ENCODE peak calls at places on chromosomes 2 and 18, in five cellular contexts. B, Z, N, X and H are unnamed samples.

GRCh38 chr18:28588884-28589549 is 412.1 kb upstream of the CDH2 start:
- DNase-seq in Z (no peak), B (no peak), X (peak; percentile 9), N (peak; percentile 18), H (no peak)

GRCh38 chr18:23547806-23548205 is 38.5 kb downstream of the NPC1 start:
- DNase-seq in B (no peak), X (peak; percentile 59), Z (no peak), N (no peak), H (no peak)

GRCh38 chr2:218860950-218861381 is 1.4 kb downstream of the WNT6 start:
- DNase-seq in B (peak; percentile 93), X (peak; percentile 40), N (peak; percentile 37), Z (peak; percentile 82), H (peak; percentile 94)

GRCh38 chr2:219448099-219448775 is 13.6 kb downstream of the SPEG start:
- DNase-seq in Z (no peak), B (peak; percentile 43), X (no peak), N (no peak), H (peak; percentile 67)

GRCh38 chr2:1743396-1744150 is 742 bp downstream of the PXDN start:
- DNase-seq in B (no peak), Z (no peak), N (peak; percentile 56), X (peak; percentile 66), H (peak; percentile 71)

GRCh38 chr2:129849559-129850160 is 129.8 kb upstream of the RAB6C start:
- DNase-seq in N (peak; percentile 78), X (peak; percentile 78), Z (no peak), B (peak; percentile 73), H (peak; percentile 67)

GRCh38 chr2:71788186-71788525 is 334.8 kb downstream of the DYSF start:
- DNase-seq in X (no peak), Z (no peak), N (no peak), B (no peak), H (no peak)

GRCh38 chr2:63788070-63788469 is 53.6 kb upstream of the UGP2 start:
- DNase-seq in Z (no peak), N (peak; percentile 83), B (no peak), X (peak; percentile 84), H (no peak)

GRCh38 chr2:126885701-126886121 is 13.0 kb upstream of the TEX51 start:
- DNase-seq in N (peak; percentile 28), B (no peak), Z (no peak), X (no peak), H (no peak)

GRCh38 chr2:146305164-146305563 is 1539.7 kb upstream of the ACVR2A start:
- DNase-seq in N (no peak), X (no peak), B (no peak), Z (no peak), H (no peak)

GRCh38 chr2:42289222-42289621 is 71.8 kb downstream of the COX7A2L start:
- DNase-seq in N (no peak), Z (no peak), X (no peak), B (no peak), H (no peak)

GRCh38 chr18:55115606-55116005 is 156.3 kb upstream of the CCDC68 start:
- DNase-seq in N (peak; percentile 32), Z (no peak), X (no peak), B (no peak), H (no peak)

GRCh38 chr2:189293164-189293563 is 113.6 kb upstream of the COL5A2 start:
- DNase-seq in Z (no peak), X (peak; percentile 94), B (no peak), N (peak; percentile 85), H (no peak)

GRCh38 chr18:48844271-48844670 is 106.5 kb downstream of the SMAD7 start:
- DNase-seq in Z (no peak), N (no peak), X (no peak), B (no peak), H (no peak)

GRCh38 chr2:217064234-217065103 is 204.6 kb upstream of the TNP1 start:
- DNase-seq in Z (peak; percentile 13), N (no peak), B (peak; percentile 69), X (peak; percentile 70), H (peak; percentile 74)

GRCh38 chr2:122748552-122749011 is 993.1 kb downstream of the TSN start:
- DNase-seq in B (no peak), X (peak; percentile 75), N (no peak), Z (peak; percentile 3), H (peak; percentile 73)

GRCh38 chr2:235860846-235861245 is 307.3 kb downstream of the GBX2 start:
- DNase-seq in X (no peak), Z (no peak), N (peak; percentile 10), B (no peak), H (no peak)

GRCh38 chr2:204260162-204260877 is 285.0 kb upstream of the PARD3B start:
- DNase-seq in B (peak; percentile 85), X (peak; percentile 84), Z (peak; percentile 57), N (peak; percentile 74), H (peak; percentile 92)

GRCh38 chr2:52895726-52896340 is 871.8 kb upstream of the CHAC2 start:
- DNase-seq in Z (no peak), N (no peak), X (no peak), B (no peak), H (no peak)

GRCh38 chr18:76075777-76076176 is 419.3 kb downstream of the ZNF516 start:
- DNase-seq in Z (no peak), N (no peak), B (no peak), X (no peak), H (peak; percentile 39)

DNA sequence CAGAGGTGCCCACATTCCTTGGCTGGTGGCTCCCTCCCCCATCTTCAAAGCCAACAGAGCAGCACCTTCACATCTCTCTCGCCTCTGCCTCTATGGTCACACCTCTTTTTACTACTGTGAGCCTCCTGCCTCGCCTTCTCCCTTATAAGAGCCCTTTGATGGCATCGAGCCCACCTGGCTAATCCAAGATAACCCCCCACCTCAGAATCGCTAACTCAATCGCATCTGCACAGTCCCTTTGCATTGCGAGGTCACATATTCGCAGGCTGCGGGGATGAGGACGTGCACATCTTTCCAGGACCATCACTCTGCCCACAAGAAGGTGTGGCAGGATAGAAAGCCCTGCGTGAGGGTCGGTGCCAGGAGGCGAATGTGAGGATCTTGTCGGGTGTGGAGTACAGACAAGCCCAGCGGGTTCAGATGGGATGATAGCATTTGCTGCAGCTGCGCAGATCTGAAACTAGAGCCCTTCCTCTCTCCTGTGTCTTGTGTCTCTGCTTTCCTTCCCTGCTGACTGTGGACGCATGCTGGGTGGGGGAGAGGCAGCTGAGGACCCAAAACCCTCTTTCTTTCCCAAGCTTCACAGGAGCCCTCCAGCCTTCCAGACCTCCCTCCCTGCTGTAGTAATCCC is 148.3 kb upstream of the HDAC4 start:
- DNase-seq in N (no peak), B (no peak), X (no peak), Z (no peak), H (no peak)
- H3K23ac ChIP-seq in N (no peak overlapping the region), B (no peak overlapping the region), X (no peak overlapping the region), Z (no peak overlapping the region), H (no peak overlapping the region)

GRCh38 chr2:20164734-20165242 is 60.1 kb downstream of the SDC1 start:
- DNase-seq in N (peak; percentile 45), Z (no peak), X (peak; percentile 22), B (no peak), H (no peak)

GRCh38 chr2:20168048-20168726 is 56.7 kb downstream of the SDC1 start:
- DNase-seq in B (no peak), Z (no peak), X (no peak), N (no peak), H (no peak)

GRCh38 chr2:20167356-20167755 is 57.6 kb downstream of the SDC1 start:
- DNase-seq in N (no peak), X (no peak), B (no peak), Z (no peak), H (no peak)

GRCh38 chr2:20164061-20164733 is 60.7 kb downstream of the SDC1 start:
- DNase-seq in Z (no peak), X (peak; percentile 37), N (no peak), B (no peak), H (peak; percentile 69)

GRCh38 chr2:20165677-20166509 is 59.0 kb downstream of the SDC1 start:
- DNase-seq in Z (no peak), X (no peak), B (no peak), N (no peak), H (no peak)
- H3K23ac ChIP-seq in Z (peak overlapping the region; percentile 75), X (peak overlapping the region; percentile 2), B (no peak overlapping the region), N (peak overlapping the region; percentile 68), H (no peak overlapping the region)

GRCh38 chr2:627926-628560 is 49.2 kb downstream of the TMEM18 start:
- DNase-seq in B (no peak), X (no peak), N (no peak), Z (no peak), H (no peak)

GRCh38 chr2:627340-627709 is 49.9 kb downstream of the TMEM18 start:
- DNase-seq in Z (no peak), N (no peak), B (no peak), X (no peak), H (no peak)

GRCh38 chr2:629961-630360 is 47.2 kb downstream of the TMEM18 start:
- DNase-seq in B (no peak), X (no peak), N (no peak), Z (no peak), H (no peak)

GRCh38 chr2:626491-627339 is 50.5 kb downstream of the TMEM18 start:
- DNase-seq in B (no peak), X (no peak), Z (no peak), N (no peak), H (no peak)

DNA sequence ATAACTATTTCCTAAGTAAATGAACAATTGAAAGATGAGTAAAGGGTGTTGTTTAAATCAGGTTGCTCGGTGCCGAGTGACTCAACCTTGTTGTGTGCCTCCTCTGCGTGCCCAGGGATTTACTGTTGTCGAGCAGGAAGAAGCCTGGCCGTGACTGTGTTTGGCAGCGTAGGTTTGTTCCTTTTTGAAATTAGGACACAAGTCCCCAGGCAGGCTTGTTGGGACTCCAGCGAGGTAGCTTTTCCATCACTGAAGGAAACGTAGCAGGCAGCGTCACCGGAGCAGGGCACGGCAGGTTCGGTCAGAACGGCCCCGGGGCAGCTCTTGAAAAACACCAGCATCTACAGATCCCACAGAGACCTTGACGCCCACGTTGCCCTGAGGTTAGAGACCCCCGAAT is 48.6 kb downstream of the TMEM18 start:
- DNase-seq in N (no peak), B (no peak), X (no peak), Z (no peak), H (no peak)
- H3K23ac ChIP-seq in N (no peak overlapping the region), B (no peak overlapping the region), X (no peak overlapping the region), Z (no peak overlapping the region), H (no peak overlapping the region)

GRCh38 chr2:76567478-76567877 is 856.8 kb upstream of the GCFC2 start:
- DNase-seq in N (no peak), X (no peak), Z (peak; percentile 63), B (no peak), H (no peak)

GRCh38 chr2:76572981-76573380 is 862.3 kb upstream of the GCFC2 start:
- DNase-seq in Z (no peak), B (no peak), N (no peak), X (no peak), H (no peak)

GRCh38 chr2:76564734-76565133 is 854.0 kb upstream of the GCFC2 start:
- DNase-seq in B (no peak), X (no peak), N (no peak), Z (no peak), H (no peak)

GRCh38 chr2:76569819-76570218 is 859.1 kb upstream of the GCFC2 start:
- DNase-seq in B (no peak), Z (no peak), N (no peak), X (no peak), H (no peak)
- H3K23ac ChIP-seq in B (no peak overlapping the region), Z (no peak overlapping the region), N (no peak overlapping the region), X (no peak overlapping the region), H (no peak overlapping the region)

GRCh38 chr2:197924483-197924882 is 120.1 kb downstream of the PLCL1 start:
- DNase-seq in N (no peak), X (no peak), Z (no peak), B (no peak), H (no peak)
- H3K23ac ChIP-seq in N (no peak overlapping the region), X (no peak overlapping the region), Z (no peak overlapping the region), B (no peak overlapping the region), H (no peak overlapping the region)

GRCh38 chr2:168787098-168787781 is 15.2 kb upstream of the NOSTRIN start:
- DNase-seq in X (no peak), B (no peak), Z (no peak), N (no peak), H (peak; percentile 36)
- H3K23ac ChIP-seq in X (no peak overlapping the region), B (no peak overlapping the region), Z (no peak overlapping the region), N (no peak overlapping the region), H (no peak overlapping the region)